ENCODE peak calls at places on chromosomes 1 and 21, in five cellular contexts. One of them, this sample, is unnamed. For H3K36me3 and H3K4me1, the result is how much of the 10 kb centered on the place peaks cover.

GRCh38 chr1:30354410-30354809 is 369.0 kb downstream of the MATN1 start:
- DNase-seq in H1: no peak
- DNase-seq in MM.1S: no peak
- DNase-seq in breast epithelium: no peak
- DNase-seq in psoas muscle: no peak
- DNase-seq in this sample: no peak

GRCh38 chr1:2968471-2968881 is 52.8 kb upstream of the ACTRT2 start:
- DNase-seq in MM.1S: no peak
- DNase-seq in breast epithelium: no peak
- DNase-seq in H1: no peak
- DNase-seq in psoas muscle: no peak
- DNase-seq in this sample: no peak

GRCh38 chr1:112686417-112686816 is 12.0 kb downstream of the MOV10 start:
- DNase-seq in MM.1S: no peak
- DNase-seq in psoas muscle: no peak
- DNase-seq in H1: no peak
- DNase-seq in breast epithelium: no peak
- DNase-seq in this sample: no peak

GRCh38 chr1:59146651-59147358 is 150.1 kb upstream of the FGGY start:
- DNase-seq in psoas muscle: peak
- DNase-seq in MM.1S: peak
- DNase-seq in breast epithelium: no peak
- DNase-seq in H1: peak
- DNase-seq in this sample: peak

GRCh38 chr1:176904057-176904815 is 260.3 kb downstream of the ASTN1 start:
- DNase-seq in breast epithelium: no peak
- DNase-seq in MM.1S: no peak
- DNase-seq in H1: peak
- DNase-seq in psoas muscle: no peak
- DNase-seq in this sample: no peak

GRCh38 chr1:30804381-30804780 is 46.8 kb upstream of the LAPTM5 start:
- DNase-seq in breast epithelium: no peak
- DNase-seq in psoas muscle: no peak
- DNase-seq in H1: no peak
- DNase-seq in MM.1S: no peak
- DNase-seq in this sample: no peak

GRCh38 chr1:224067621-224068457 is 46.1 kb upstream of the FBXO28 start:
- DNase-seq in H1: no peak
- DNase-seq in MM.1S: no peak
- DNase-seq in psoas muscle: no peak
- DNase-seq in breast epithelium: no peak
- DNase-seq in this sample: no peak

GRCh38 chr1:204072951-204073836 is at the start of gene SOX13:
- DNase-seq in H1: peak
- DNase-seq in MM.1S: peak
- DNase-seq in breast epithelium: peak
- DNase-seq in psoas muscle: peak
- DNase-seq in this sample: peak

GRCh38 chr1:43587594-43587993 is 56.9 kb downstream of the PTPRF start:
- DNase-seq in psoas muscle: peak
- DNase-seq in breast epithelium: peak
- DNase-seq in H1: no peak
- DNase-seq in MM.1S: no peak
- DNase-seq in this sample: no peak

GRCh38 chr1:55428236-55428635 is 213.1 kb upstream of the USP24 start:
- DNase-seq in H1: no peak
- DNase-seq in breast epithelium: no peak
- DNase-seq in psoas muscle: no peak
- DNase-seq in MM.1S: no peak
- DNase-seq in this sample: no peak

GRCh38 chr1:21546122-21546825 is 37.1 kb downstream of the ALPL start:
- DNase-seq in MM.1S: no peak
- DNase-seq in H1: no peak
- DNase-seq in breast epithelium: no peak
- DNase-seq in psoas muscle: no peak
- DNase-seq in this sample: no peak

GRCh38 chr1:180643693-180644092 is 11.9 kb downstream of the XPR1 start:
- DNase-seq in psoas muscle: no peak
- DNase-seq in MM.1S: no peak
- DNase-seq in H1: no peak
- DNase-seq in breast epithelium: no peak
- DNase-seq in this sample: no peak

GRCh38 chr1:229989591-229990248 is 77.3 kb upstream of the GALNT2 start:
- DNase-seq in H1: no peak
- DNase-seq in breast epithelium: no peak
- DNase-seq in psoas muscle: no peak
- DNase-seq in MM.1S: no peak
- DNase-seq in this sample: no peak

GRCh38 chr1:245551536-245551935 is 396.8 kb downstream of the KIF26B start:
- DNase-seq in MM.1S: no peak
- DNase-seq in breast epithelium: no peak
- DNase-seq in psoas muscle: no peak
- DNase-seq in H1: no peak
- DNase-seq in this sample: no peak

GRCh38 chr1:154807048-154807591 is 63.0 kb downstream of the KCNN3 start:
- DNase-seq in H1: no peak
- DNase-seq in MM.1S: peak
- DNase-seq in psoas muscle: no peak
- DNase-seq in breast epithelium: no peak
- DNase-seq in this sample: no peak

GRCh38 chr1:169809370-169810095 is 14.8 kb upstream of the METTL18 start:
- DNase-seq in psoas muscle: no peak
- DNase-seq in MM.1S: peak
- DNase-seq in H1: no peak
- DNase-seq in breast epithelium: no peak
- DNase-seq in this sample: peak

GRCh38 chr1:189500777-189501176 is 976.9 kb downstream of the BRINP3 start:
- DNase-seq in H1: no peak
- DNase-seq in breast epithelium: no peak
- DNase-seq in MM.1S: no peak
- DNase-seq in psoas muscle: no peak
- DNase-seq in this sample: no peak

GRCh38 chr1:186139706-186140105 is 235.3 kb downstream of the TPR start:
- DNase-seq in H1: no peak
- DNase-seq in breast epithelium: peak
- DNase-seq in psoas muscle: no peak
- DNase-seq in MM.1S: no peak
- DNase-seq in this sample: no peak

GRCh38 chr1:21449906-21450305 is 10.0 kb downstream of the NBPF3 start:
- DNase-seq in H1: no peak
- DNase-seq in breast epithelium: no peak
- DNase-seq in psoas muscle: no peak
- DNase-seq in MM.1S: no peak
- DNase-seq in this sample: no peak

GRCh38 chr21:34967509-34968289 is 81.4 kb downstream of the RUNX1 start:
- DNase-seq in MM.1S: no peak
- DNase-seq in psoas muscle: no peak
- DNase-seq in H1: no peak
- DNase-seq in breast epithelium: no peak
- DNase-seq in this sample: no peak

GRCh38 chr21:34970126-34970525 is 79.0 kb downstream of the RUNX1 start:
- DNase-seq in H1: no peak
- DNase-seq in breast epithelium: no peak
- DNase-seq in MM.1S: no peak
- DNase-seq in psoas muscle: no peak
- DNase-seq in this sample: no peak

GRCh38 chr21:34969431-34970036 is 79.6 kb downstream of the RUNX1 start:
- DNase-seq in breast epithelium: no peak
- DNase-seq in psoas muscle: no peak
- DNase-seq in MM.1S: no peak
- DNase-seq in H1: no peak
- DNase-seq in this sample: no peak

GRCh38 chr21:34970566-34970965 is 78.5 kb downstream of the RUNX1 start:
- DNase-seq in breast epithelium: no peak
- DNase-seq in psoas muscle: no peak
- DNase-seq in H1: no peak
- DNase-seq in MM.1S: no peak
- DNase-seq in this sample: no peak

DNA sequence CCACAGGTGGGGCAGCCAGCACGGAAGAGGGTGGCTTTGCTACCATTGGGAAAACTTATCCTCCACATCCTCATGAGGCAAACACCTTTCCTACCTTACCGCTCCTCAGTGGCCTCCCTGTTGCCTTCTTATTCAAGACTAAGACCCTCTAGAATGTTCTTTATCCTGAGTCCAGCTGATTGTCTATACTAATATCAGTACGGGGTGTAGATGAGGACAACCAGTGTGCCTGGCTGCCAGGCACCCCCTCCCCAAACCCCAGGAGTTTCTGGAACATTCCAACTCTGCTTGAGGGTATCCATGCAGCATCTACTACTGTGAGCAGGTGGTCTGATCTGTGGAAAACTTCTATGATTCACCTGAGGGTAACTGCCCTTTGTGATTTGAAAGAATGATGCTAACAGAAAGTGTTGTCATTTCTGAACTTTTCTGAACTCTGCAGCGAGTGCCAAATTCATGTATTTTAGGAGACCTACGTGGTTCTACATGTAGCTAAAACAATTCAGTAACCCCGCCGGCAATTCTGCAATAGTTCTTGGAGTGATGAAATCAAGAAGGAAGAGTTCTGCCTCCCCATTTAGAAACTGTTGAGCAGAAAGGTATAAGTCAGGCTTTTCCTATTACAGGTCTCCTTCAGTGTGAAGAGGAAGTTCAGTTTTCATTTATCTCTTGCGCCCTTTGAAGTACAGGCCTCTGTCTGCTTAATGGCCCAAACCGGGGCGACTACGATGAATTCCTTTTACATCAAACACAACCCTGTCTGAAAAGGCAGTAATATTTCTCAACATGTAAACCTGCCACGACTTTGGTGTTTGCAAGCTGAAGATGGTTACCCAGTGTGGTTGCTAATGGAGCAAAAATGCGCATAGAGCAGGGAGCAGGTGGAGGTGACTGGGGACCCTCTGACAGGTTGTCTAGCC is 80.4 kb downstream of the RUNX1 start:
- DNase-seq in H1: no peak
- DNase-seq in breast epithelium: no peak
- DNase-seq in psoas muscle: no peak
- DNase-seq in MM.1S: no peak
- DNase-seq in this sample: no peak
- H3K36me3 ChIP-seq in H1: under half
- H3K36me3 ChIP-seq in breast epithelium: under half
- H3K36me3 ChIP-seq in psoas muscle: under half
- H3K36me3 ChIP-seq in MM.1S: under half
- H3K36me3 ChIP-seq in this sample: under half

DNA sequence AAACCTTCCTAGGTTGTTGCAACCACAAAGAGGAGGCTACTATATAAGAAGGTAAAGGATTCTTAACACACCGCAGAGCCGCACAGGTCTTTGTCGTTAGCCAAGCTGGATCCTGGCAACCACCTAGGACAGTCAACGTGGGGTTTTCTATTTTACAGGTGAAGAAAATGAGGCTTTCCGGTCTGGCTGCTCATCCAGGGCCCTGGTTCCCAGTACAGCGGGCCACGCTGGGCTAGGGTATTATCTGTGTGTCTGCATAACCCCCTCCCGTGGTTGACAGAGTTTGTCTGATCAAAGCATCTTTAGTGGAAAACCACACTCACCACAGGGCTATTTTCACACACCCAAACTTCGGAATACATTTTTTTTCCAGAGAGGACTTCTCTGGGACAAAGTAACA is 39.0 kb upstream of the PDE9A start:
- DNase-seq in psoas muscle: no peak
- DNase-seq in H1: no peak
- DNase-seq in MM.1S: no peak
- DNase-seq in breast epithelium: peak
- DNase-seq in this sample: no peak
- H3K4me3 ChIP-seq in psoas muscle: no peak
- H3K4me3 ChIP-seq in H1: no peak
- H3K4me3 ChIP-seq in MM.1S: no peak
- H3K4me3 ChIP-seq in breast epithelium: no peak
- H3K4me3 ChIP-seq in this sample: no peak

GRCh38 chr1:40039245-40039756 is 1.2 kb upstream of the CAP1 start:
- DNase-seq in breast epithelium: no peak
- DNase-seq in H1: no peak
- DNase-seq in MM.1S: peak
- DNase-seq in psoas muscle: no peak
- DNase-seq in this sample: peak

GRCh38 chr1:40040511-40041465 is at the start of gene CAP1:
- DNase-seq in psoas muscle: peak
- DNase-seq in H1: peak
- DNase-seq in breast epithelium: peak
- DNase-seq in MM.1S: peak
- DNase-seq in this sample: peak

GRCh38 chr1:40041466-40041838 is 923 bp downstream of the CAP1 start:
- DNase-seq in MM.1S: no peak
- DNase-seq in H1: no peak
- DNase-seq in breast epithelium: no peak
- DNase-seq in psoas muscle: no peak
- DNase-seq in this sample: no peak

GRCh38 chr1:40038693-40039092 is 1.8 kb upstream of the CAP1 start:
- DNase-seq in breast epithelium: no peak
- DNase-seq in psoas muscle: no peak
- DNase-seq in H1: no peak
- DNase-seq in MM.1S: no peak
- DNase-seq in this sample: no peak

GRCh38 chr1:40039757-40040510 is 595 bp upstream of the CAP1 start:
- DNase-seq in H1: peak
- DNase-seq in breast epithelium: peak
- DNase-seq in psoas muscle: peak
- DNase-seq in MM.1S: peak
- DNase-seq in this sample: peak
- H3K4me1 ChIP-seq in H1: under half
- H3K4me1 ChIP-seq in breast epithelium: under half
- H3K4me1 ChIP-seq in psoas muscle: half or more
- H3K4me1 ChIP-seq in MM.1S: under half
- H3K4me1 ChIP-seq in this sample: under half

GRCh38 chr1:197127513-197127912 is 19.0 kb downstream of the ASPM start:
- DNase-seq in breast epithelium: no peak
- DNase-seq in MM.1S: no peak
- DNase-seq in H1: no peak
- DNase-seq in psoas muscle: no peak
- DNase-seq in this sample: no peak

GRCh38 chr1:197130677-197131304 is 15.7 kb downstream of the ASPM start:
- DNase-seq in MM.1S: no peak
- DNase-seq in breast epithelium: no peak
- DNase-seq in H1: no peak
- DNase-seq in psoas muscle: no peak
- DNase-seq in this sample: no peak

GRCh38 chr1:197124376-197124775 is 22.1 kb downstream of the ASPM start:
- DNase-seq in MM.1S: no peak
- DNase-seq in breast epithelium: no peak
- DNase-seq in psoas muscle: no peak
- DNase-seq in H1: no peak
- DNase-seq in this sample: no peak

GRCh38 chr1:197126698-197127097 is 19.8 kb downstream of the ASPM start:
- DNase-seq in MM.1S: no peak
- DNase-seq in psoas muscle: no peak
- DNase-seq in H1: no peak
- DNase-seq in breast epithelium: no peak
- DNase-seq in this sample: no peak

DNA sequence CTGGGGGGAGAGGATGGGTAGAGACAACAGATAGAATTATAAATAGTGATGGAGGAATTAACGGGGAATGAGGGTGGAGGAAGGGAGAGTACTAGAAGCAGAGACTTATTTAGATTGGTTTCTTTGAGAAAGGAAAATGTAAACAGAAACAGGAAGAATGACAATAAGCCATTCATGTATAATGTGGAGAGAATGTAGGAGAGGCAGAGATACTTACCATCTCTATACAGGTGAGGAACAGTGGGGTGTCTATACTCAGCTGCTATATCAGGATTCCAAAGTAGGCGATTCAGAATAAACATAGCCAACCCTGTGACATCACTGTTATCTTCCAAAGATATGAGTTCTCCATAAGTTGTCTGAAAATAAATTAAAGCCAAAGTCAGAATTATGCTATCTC is 16.8 kb downstream of the ASPM start:
- DNase-seq in breast epithelium: no peak
- DNase-seq in H1: no peak
- DNase-seq in MM.1S: no peak
- DNase-seq in psoas muscle: no peak
- DNase-seq in this sample: no peak
- H3K36me3 ChIP-seq in breast epithelium: under half
- H3K36me3 ChIP-seq in H1: under half
- H3K36me3 ChIP-seq in MM.1S: under half
- H3K36me3 ChIP-seq in psoas muscle: under half
- H3K36me3 ChIP-seq in this sample: half or more